ENCODE peak calls at places on chromosomes 5 and 9, in eight cellular contexts. One of them, this sample, is unnamed.

GRCh38 chr9:17622166-17622565 is 43.3 kb downstream of the SH3GL2 start:
- DNase-seq in aorta: no peak
- DNase-seq in psoas muscle: no peak
- DNase-seq in left ventricle myocardium inferior: no peak
- DNase-seq in effector memory CD4-positive, alpha-beta T cell: no peak
- DNase-seq in heart left ventricle: no peak
- DNase-seq in Peyer's patch: no peak
- DNase-seq in heart right ventricle: no peak
- DNase-seq in this sample: no peak

GRCh38 chr5:67319935-67320725 is 123.5 kb upstream of the CD180 start:
- DNase-seq in aorta: no peak
- DNase-seq in psoas muscle: no peak
- DNase-seq in left ventricle myocardium inferior: no peak
- DNase-seq in effector memory CD4-positive, alpha-beta T cell: no peak
- DNase-seq in heart left ventricle: no peak
- DNase-seq in Peyer's patch: no peak
- DNase-seq in heart right ventricle: no peak
- DNase-seq in this sample: no peak

GRCh38 chr5:143227301-143227700 is 176.2 kb downstream of the NR3C1 start:
- DNase-seq in aorta: no peak
- DNase-seq in psoas muscle: no peak
- DNase-seq in left ventricle myocardium inferior: no peak
- DNase-seq in effector memory CD4-positive, alpha-beta T cell: no peak
- DNase-seq in heart left ventricle: no peak
- DNase-seq in Peyer's patch: no peak
- DNase-seq in heart right ventricle: no peak
- DNase-seq in this sample: no peak

GRCh38 chr5:143713331-143714032 is 98.5 kb upstream of the HMHB1 start:
- DNase-seq in aorta: no peak
- DNase-seq in psoas muscle: no peak
- DNase-seq in left ventricle myocardium inferior: no peak
- DNase-seq in effector memory CD4-positive, alpha-beta T cell: no peak
- DNase-seq in heart left ventricle: no peak
- DNase-seq in Peyer's patch: no peak
- DNase-seq in heart right ventricle: no peak
- DNase-seq in this sample: no peak

GRCh38 chr9:37410969-37411785 is 11.3 kb upstream of the GRHPR start:
- DNase-seq in aorta: peak
- DNase-seq in psoas muscle: no peak
- DNase-seq in left ventricle myocardium inferior: no peak
- DNase-seq in effector memory CD4-positive, alpha-beta T cell: no peak
- DNase-seq in heart left ventricle: no peak
- DNase-seq in Peyer's patch: no peak
- DNase-seq in heart right ventricle: no peak
- DNase-seq in this sample: no peak

GRCh38 chr9:34654317-34655083 is 2.5 kb downstream of the IL11RA start:
- DNase-seq in aorta: peak
- DNase-seq in psoas muscle: peak
- DNase-seq in left ventricle myocardium inferior: peak
- DNase-seq in effector memory CD4-positive, alpha-beta T cell: no peak
- DNase-seq in heart left ventricle: peak
- DNase-seq in Peyer's patch: no peak
- DNase-seq in heart right ventricle: peak
- DNase-seq in this sample: peak

GRCh38 chr5:142281966-142282365 is 42.9 kb downstream of the SPRY4 start:
- DNase-seq in aorta: no peak
- DNase-seq in psoas muscle: no peak
- DNase-seq in left ventricle myocardium inferior: no peak
- DNase-seq in effector memory CD4-positive, alpha-beta T cell: no peak
- DNase-seq in heart left ventricle: no peak
- DNase-seq in Peyer's patch: no peak
- DNase-seq in heart right ventricle: no peak
- DNase-seq in this sample: no peak

GRCh38 chr9:3434594-3434993 is 91.2 kb downstream of the RFX3 start:
- DNase-seq in aorta: no peak
- DNase-seq in psoas muscle: no peak
- DNase-seq in left ventricle myocardium inferior: no peak
- DNase-seq in effector memory CD4-positive, alpha-beta T cell: no peak
- DNase-seq in heart left ventricle: no peak
- DNase-seq in Peyer's patch: no peak
- DNase-seq in heart right ventricle: no peak
- DNase-seq in this sample: no peak

GRCh38 chr5:180798193-180798592 is 4.4 kb downstream of the MGAT1 start:
- DNase-seq in aorta: no peak
- DNase-seq in psoas muscle: no peak
- DNase-seq in left ventricle myocardium inferior: no peak
- DNase-seq in effector memory CD4-positive, alpha-beta T cell: no peak
- DNase-seq in heart left ventricle: no peak
- DNase-seq in Peyer's patch: no peak
- DNase-seq in heart right ventricle: no peak
- DNase-seq in this sample: no peak

GRCh38 chr5:116360008-116360853 is 214.4 kb downstream of the SEMA6A start:
- DNase-seq in aorta: peak
- DNase-seq in psoas muscle: peak
- DNase-seq in left ventricle myocardium inferior: peak
- DNase-seq in effector memory CD4-positive, alpha-beta T cell: no peak
- DNase-seq in heart left ventricle: peak
- DNase-seq in Peyer's patch: no peak
- DNase-seq in heart right ventricle: peak
- DNase-seq in this sample: no peak

GRCh38 chr9:136255166-136255538 is 9.5 kb upstream of the QSOX2 start:
- DNase-seq in aorta: no peak
- DNase-seq in psoas muscle: peak
- DNase-seq in left ventricle myocardium inferior: no peak
- DNase-seq in effector memory CD4-positive, alpha-beta T cell: no peak
- DNase-seq in heart left ventricle: no peak
- DNase-seq in Peyer's patch: no peak
- DNase-seq in heart right ventricle: no peak
- DNase-seq in this sample: no peak

GRCh38 chr5:33105521-33105941 is 335.2 kb upstream of the TARS1 start:
- DNase-seq in aorta: no peak
- DNase-seq in psoas muscle: no peak
- DNase-seq in left ventricle myocardium inferior: no peak
- DNase-seq in effector memory CD4-positive, alpha-beta T cell: no peak
- DNase-seq in heart left ventricle: no peak
- DNase-seq in Peyer's patch: no peak
- DNase-seq in heart right ventricle: no peak
- DNase-seq in this sample: no peak

GRCh38 chr5:6446626-6447309 is 1.9 kb upstream of the UBE2QL1 start:
- DNase-seq in aorta: no peak
- DNase-seq in psoas muscle: no peak
- DNase-seq in left ventricle myocardium inferior: no peak
- DNase-seq in effector memory CD4-positive, alpha-beta T cell: no peak
- DNase-seq in heart left ventricle: no peak
- DNase-seq in Peyer's patch: no peak
- DNase-seq in heart right ventricle: no peak
- DNase-seq in this sample: no peak

GRCh38 chr5:14504332-14504727 is 77.3 kb upstream of the OTULINL start:
- DNase-seq in aorta: no peak
- DNase-seq in psoas muscle: no peak
- DNase-seq in left ventricle myocardium inferior: no peak
- DNase-seq in effector memory CD4-positive, alpha-beta T cell: no peak
- DNase-seq in heart left ventricle: no peak
- DNase-seq in Peyer's patch: no peak
- DNase-seq in heart right ventricle: no peak
- DNase-seq in this sample: no peak

GRCh38 chr5:172910828-172911627 is 48.2 kb upstream of the RPL26L1 start:
- DNase-seq in aorta: peak
- DNase-seq in psoas muscle: peak
- DNase-seq in left ventricle myocardium inferior: peak
- DNase-seq in effector memory CD4-positive, alpha-beta T cell: no peak
- DNase-seq in heart left ventricle: peak
- DNase-seq in Peyer's patch: peak
- DNase-seq in heart right ventricle: peak
- DNase-seq in this sample: peak

GRCh38 chr5:8829322-8830029 is 716.4 kb downstream of the SEMA5A start:
- DNase-seq in aorta: no peak
- DNase-seq in psoas muscle: no peak
- DNase-seq in left ventricle myocardium inferior: no peak
- DNase-seq in effector memory CD4-positive, alpha-beta T cell: no peak
- DNase-seq in heart left ventricle: no peak
- DNase-seq in Peyer's patch: no peak
- DNase-seq in heart right ventricle: no peak
- DNase-seq in this sample: no peak

GRCh38 chr5:23084815-23085214 is 231.7 kb upstream of the CDH12 start:
- DNase-seq in aorta: no peak
- DNase-seq in psoas muscle: no peak
- DNase-seq in left ventricle myocardium inferior: no peak
- DNase-seq in effector memory CD4-positive, alpha-beta T cell: no peak
- DNase-seq in heart left ventricle: no peak
- DNase-seq in Peyer's patch: no peak
- DNase-seq in heart right ventricle: no peak
- DNase-seq in this sample: no peak

GRCh38 chr5:138544171-138545134 is 1.4 kb upstream of the ETF1 start:
- DNase-seq in aorta: no peak
- DNase-seq in psoas muscle: peak
- DNase-seq in left ventricle myocardium inferior: no peak
- DNase-seq in effector memory CD4-positive, alpha-beta T cell: no peak
- DNase-seq in heart left ventricle: no peak
- DNase-seq in Peyer's patch: no peak
- DNase-seq in heart right ventricle: no peak
- DNase-seq in this sample: peak

GRCh38 chr5:64229163-64229774 is 63.6 kb downstream of the RNF180 start:
- DNase-seq in aorta: no peak
- DNase-seq in psoas muscle: no peak
- DNase-seq in left ventricle myocardium inferior: no peak
- DNase-seq in effector memory CD4-positive, alpha-beta T cell: no peak
- DNase-seq in heart left ventricle: no peak
- DNase-seq in Peyer's patch: no peak
- DNase-seq in heart right ventricle: no peak
- DNase-seq in this sample: no peak

GRCh38 chr9:12816656-12817101 is 41.9 kb downstream of the LURAP1L start:
- DNase-seq in aorta: no peak
- DNase-seq in psoas muscle: no peak
- DNase-seq in left ventricle myocardium inferior: no peak
- DNase-seq in effector memory CD4-positive, alpha-beta T cell: no peak
- DNase-seq in heart left ventricle: no peak
- DNase-seq in Peyer's patch: no peak
- DNase-seq in heart right ventricle: no peak
- DNase-seq in this sample: no peak

GRCh38 chr5:39447968-39448367 is 23.2 kb upstream of the DAB2 start:
- DNase-seq in aorta: no peak
- DNase-seq in psoas muscle: no peak
- DNase-seq in left ventricle myocardium inferior: no peak
- DNase-seq in effector memory CD4-positive, alpha-beta T cell: no peak
- DNase-seq in heart left ventricle: no peak
- DNase-seq in Peyer's patch: peak
- DNase-seq in heart right ventricle: no peak
- DNase-seq in this sample: no peak

GRCh38 chr5:167653645-167654106 is 637.8 kb upstream of the WWC1 start:
- DNase-seq in aorta: no peak
- DNase-seq in psoas muscle: no peak
- DNase-seq in left ventricle myocardium inferior: no peak
- DNase-seq in effector memory CD4-positive, alpha-beta T cell: no peak
- DNase-seq in heart left ventricle: no peak
- DNase-seq in Peyer's patch: no peak
- DNase-seq in heart right ventricle: no peak
- DNase-seq in this sample: no peak

GRCh38 chr5:15612915-15613635 is 113.1 kb downstream of the FBXL7 start:
- DNase-seq in aorta: no peak
- DNase-seq in psoas muscle: no peak
- DNase-seq in left ventricle myocardium inferior: no peak
- DNase-seq in effector memory CD4-positive, alpha-beta T cell: no peak
- DNase-seq in heart left ventricle: no peak
- DNase-seq in Peyer's patch: no peak
- DNase-seq in heart right ventricle: no peak
- DNase-seq in this sample: no peak

DNA sequence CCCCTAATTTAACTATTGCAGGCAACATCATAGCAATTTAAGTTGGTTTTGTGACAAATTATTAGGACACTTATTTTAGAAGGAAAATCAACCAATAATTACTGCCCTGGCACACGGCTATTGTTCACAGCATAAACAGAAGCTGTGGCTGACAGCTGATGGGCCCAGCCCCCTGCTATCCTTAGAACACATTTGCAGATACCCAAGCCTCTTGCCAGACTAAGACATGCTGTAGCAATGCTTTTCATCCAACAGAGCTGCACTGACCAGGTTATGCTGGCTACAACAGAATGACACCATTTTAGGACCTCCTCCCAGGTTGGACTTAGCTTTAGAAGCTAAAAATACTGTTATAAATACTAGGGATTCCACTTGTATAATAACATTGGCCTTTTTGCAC is 852.7 kb upstream of the DMAC1 start:
- DNase-seq in aorta: no peak
- DNase-seq in psoas muscle: no peak
- DNase-seq in left ventricle myocardium inferior: no peak
- DNase-seq in effector memory CD4-positive, alpha-beta T cell: no peak
- DNase-seq in heart left ventricle: no peak
- DNase-seq in Peyer's patch: no peak
- DNase-seq in heart right ventricle: no peak
- DNase-seq in this sample: peak
- H3K27ac ChIP-seq in aorta: no peak
- H3K27ac ChIP-seq in psoas muscle: no peak
- H3K27ac ChIP-seq in left ventricle myocardium inferior: no peak
- H3K27ac ChIP-seq in effector memory CD4-positive, alpha-beta T cell: no peak
- H3K27ac ChIP-seq in heart left ventricle: no peak
- H3K27ac ChIP-seq in Peyer's patch: no peak
- H3K27ac ChIP-seq in heart right ventricle: no peak
- H3K27ac ChIP-seq in this sample: peak

DNA sequence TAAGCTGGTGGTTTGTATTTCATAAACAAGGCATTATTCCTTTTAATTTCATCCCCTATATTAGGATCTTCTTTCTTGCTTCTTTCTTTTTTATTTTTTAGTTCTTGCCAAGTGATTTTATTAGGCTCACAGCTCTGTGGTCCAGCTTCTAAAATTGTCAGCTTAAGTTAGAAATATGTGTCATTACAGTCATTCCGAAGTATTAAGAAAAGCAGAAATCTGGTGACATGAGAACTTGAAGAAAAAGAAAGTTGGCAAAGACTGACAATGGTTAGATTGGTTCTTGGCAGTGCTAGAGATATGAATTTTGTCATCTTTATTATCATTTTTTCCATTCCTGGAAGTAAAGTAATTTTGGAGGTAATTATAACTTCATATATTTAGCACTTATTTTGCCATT is 166.5 kb upstream of the PRR16 start:
- DNase-seq in aorta: no peak
- DNase-seq in psoas muscle: no peak
- DNase-seq in left ventricle myocardium inferior: no peak
- DNase-seq in effector memory CD4-positive, alpha-beta T cell: no peak
- DNase-seq in heart left ventricle: no peak
- DNase-seq in Peyer's patch: no peak
- DNase-seq in heart right ventricle: no peak
- DNase-seq in this sample: no peak
- H3K27ac ChIP-seq in aorta: no peak
- H3K27ac ChIP-seq in psoas muscle: no peak
- H3K27ac ChIP-seq in left ventricle myocardium inferior: no peak
- H3K27ac ChIP-seq in effector memory CD4-positive, alpha-beta T cell: no peak
- H3K27ac ChIP-seq in heart left ventricle: no peak
- H3K27ac ChIP-seq in Peyer's patch: no peak
- H3K27ac ChIP-seq in heart right ventricle: no peak
- H3K27ac ChIP-seq in this sample: no peak

GRCh38 chr9:78407636-78408312 is 110.8 kb downstream of the PSAT1 start:
- DNase-seq in aorta: no peak
- DNase-seq in psoas muscle: no peak
- DNase-seq in left ventricle myocardium inferior: no peak
- DNase-seq in effector memory CD4-positive, alpha-beta T cell: no peak
- DNase-seq in heart left ventricle: no peak
- DNase-seq in Peyer's patch: no peak
- DNase-seq in heart right ventricle: no peak
- DNase-seq in this sample: no peak
- H3K27ac ChIP-seq in aorta: no peak
- H3K27ac ChIP-seq in psoas muscle: no peak
- H3K27ac ChIP-seq in left ventricle myocardium inferior: no peak
- H3K27ac ChIP-seq in effector memory CD4-positive, alpha-beta T cell: no peak
- H3K27ac ChIP-seq in heart left ventricle: no peak
- H3K27ac ChIP-seq in Peyer's patch: no peak
- H3K27ac ChIP-seq in heart right ventricle: no peak
- H3K27ac ChIP-seq in this sample: no peak

GRCh38 chr9:87381050-87381711 is 116.5 kb upstream of the DAPK1 start:
- DNase-seq in aorta: no peak
- DNase-seq in psoas muscle: no peak
- DNase-seq in left ventricle myocardium inferior: no peak
- DNase-seq in effector memory CD4-positive, alpha-beta T cell: no peak
- DNase-seq in heart left ventricle: no peak
- DNase-seq in Peyer's patch: no peak
- DNase-seq in heart right ventricle: no peak
- DNase-seq in this sample: no peak
- H3K27ac ChIP-seq in aorta: no peak
- H3K27ac ChIP-seq in psoas muscle: no peak
- H3K27ac ChIP-seq in left ventricle myocardium inferior: no peak
- H3K27ac ChIP-seq in effector memory CD4-positive, alpha-beta T cell: no peak
- H3K27ac ChIP-seq in heart left ventricle: no peak
- H3K27ac ChIP-seq in Peyer's patch: no peak
- H3K27ac ChIP-seq in heart right ventricle: no peak
- H3K27ac ChIP-seq in this sample: no peak